ENCODE peak calls at places on chromosome 10, in eight cellular contexts. B, I, L, X, J, Z, O and P are unnamed samples.
A peak's percentile ranks its signal among the peaks of the same experiment; 100 is the strongest.

GRCh38 chr10:128631801-128632241 is 505.6 kb upstream of the MKI67 start:
- DNase-seq in B (peak; percentile 51), I (no peak), L (peak; percentile 29), X (peak; percentile 9), J (peak; percentile 57), Z (no peak), O (no peak), P (no peak)

GRCh38 chr10:121268363-121268762 is 329.9 kb downstream of the FGFR2 start:
- DNase-seq in B (no peak), I (no peak), L (no peak), X (no peak), J (no peak), Z (no peak), O (no peak), P (no peak)

GRCh38 chr10:17290226-17290625 is 62.2 kb downstream of the VIM start:
- DNase-seq in B (peak; percentile 41), I (no peak), L (no peak), X (peak; percentile 21), J (peak; percentile 43), Z (peak; percentile 63), O (no peak), P (no peak)

GRCh38 chr10:101561068-101561915 is 26.8 kb downstream of the POLL start:
- DNase-seq in B (no peak), I (no peak), L (no peak), X (no peak), J (no peak), Z (no peak), O (no peak), P (peak; percentile 24)

GRCh38 chr10:83991986-83992753 is 147.1 kb upstream of the GHITM start:
- DNase-seq in B (peak; percentile 78), I (no peak), L (peak; percentile 26), X (peak; percentile 2), J (peak; percentile 23), Z (no peak), O (no peak), P (no peak)

GRCh38 chr10:111999915-112000302 is 183.7 kb downstream of the GPAM start:
- DNase-seq in B (no peak), I (no peak), L (no peak), X (no peak), J (no peak), Z (no peak), O (no peak), P (no peak)

GRCh38 chr10:98323221-98324164 is 55.5 kb upstream of the LOXL4 start:
- DNase-seq in B (no peak), I (peak; percentile 83), L (no peak), X (peak; percentile 96), J (peak; percentile 98), Z (peak; percentile 94), O (no peak), P (no peak)

GRCh38 chr10:100696477-100696901 is 48.9 kb upstream of the PAX2 start:
- DNase-seq in B (no peak), I (no peak), L (no peak), X (no peak), J (no peak), Z (no peak), O (peak; percentile 26), P (no peak)

GRCh38 chr10:64345856-64346255 is 824.7 kb downstream of the REEP3 start:
- DNase-seq in B (no peak), I (no peak), L (no peak), X (no peak), J (no peak), Z (no peak), O (no peak), P (no peak)

GRCh38 chr10:42981358-42982236 is 95.3 kb upstream of the RET start:
- DNase-seq in B (no peak), I (peak; percentile 43), L (no peak), X (no peak), J (no peak), Z (no peak), O (no peak), P (peak; percentile 43)

GRCh38 chr10:103799341-103799740 is 56.0 kb downstream of the SH3PXD2A start:
- DNase-seq in B (no peak), I (no peak), L (no peak), X (no peak), J (no peak), Z (no peak), O (no peak), P (no peak)

GRCh38 chr10:103547391-103547946 is 54.0 kb downstream of the NEURL1 start:
- DNase-seq in B (no peak), I (no peak), L (no peak), X (no peak), J (no peak), Z (no peak), O (no peak), P (no peak)

GRCh38 chr10:28147706-28148105 is 148.8 kb upstream of the ODAD2 start:
- DNase-seq in B (peak; percentile 64), I (no peak), L (no peak), X (no peak), J (no peak), Z (no peak), O (no peak), P (no peak)

GRCh38 chr10:12431453-12432101 is 82.2 kb downstream of the CAMK1D start:
- DNase-seq in B (peak; percentile 34), I (no peak), L (no peak), X (no peak), J (no peak), Z (no peak), O (no peak), P (no peak)

GRCh38 chr10:24444337-24444736 is 235.4 kb downstream of the KIAA1217 start:
- DNase-seq in B (no peak), I (no peak), L (no peak), X (peak; percentile 93), J (peak; percentile 91), Z (peak; percentile 87), O (no peak), P (no peak)

GRCh38 chr10:132618158-132618924 is 80.8 kb downstream of the INPP5A start:
- DNase-seq in B (no peak), I (no peak), L (no peak), X (peak; percentile 24), J (no peak), Z (no peak), O (no peak), P (no peak)

GRCh38 chr10:99172130-99172738 is 63.4 kb downstream of the HPSE2 start:
- DNase-seq in B (peak; percentile 73), I (no peak), L (peak; percentile 43), X (peak; percentile 2), J (peak; percentile 85), Z (peak; percentile 64), O (peak; percentile 49), P (no peak)

GRCh38 chr10:52879651-52880050 is 107.1 kb upstream of the MBL2 start:
- DNase-seq in B (no peak), I (no peak), L (no peak), X (no peak), J (no peak), Z (peak; percentile 67), O (no peak), P (no peak)

GRCh38 chr10:111600772-111601171 is 523.9 kb downstream of the ADRA2A start:
- DNase-seq in B (peak; percentile 18), I (no peak), L (no peak), X (no peak), J (no peak), Z (no peak), O (no peak), P (no peak)

DNA sequence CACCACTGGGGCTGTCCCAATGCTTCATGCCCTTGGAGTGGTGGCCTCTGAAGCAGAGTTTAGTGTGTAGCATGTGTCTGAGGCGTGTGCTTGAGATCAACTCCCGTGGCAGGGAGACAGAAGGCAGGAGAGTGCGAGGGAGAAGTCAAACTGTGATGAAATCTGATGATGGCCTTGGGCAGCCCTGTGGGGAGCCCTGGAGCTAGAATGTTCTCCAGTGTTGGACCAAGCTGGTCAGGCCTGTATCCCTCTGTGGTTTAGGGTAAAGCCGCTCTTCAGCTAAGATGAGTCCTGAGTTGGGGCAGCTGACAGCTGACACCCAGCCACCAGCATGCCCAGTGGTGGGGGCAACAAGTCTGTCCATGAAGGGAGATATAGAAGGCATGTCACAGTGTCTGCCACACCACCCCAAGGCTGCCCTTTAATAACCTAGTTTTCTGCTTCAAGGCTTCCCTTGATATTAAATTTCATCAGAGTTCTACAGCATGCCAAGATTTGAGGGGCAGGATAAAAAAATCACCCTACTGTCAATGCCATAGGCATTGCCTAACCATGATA is 170.4 kb upstream of the SVIL start:
- DNase-seq in B (no peak), I (no peak), L (no peak), X (no peak), J (no peak), Z (no peak), O (no peak), P (no peak)
- H3K4me1 ChIP-seq in B (no peaks in the 10 kb centered on the region), I (peaks cover 18% of the 10 kb centered on the region), L (no peaks in the 10 kb centered on the region), X (peaks cover 34% of the 10 kb centered on the region), J (peaks cover 53% of the 10 kb centered on the region), Z (peaks cover 50% of the 10 kb centered on the region), O (peaks cover 55% of the 10 kb centered on the region), P (no peaks in the 10 kb centered on the region)

GRCh38 chr10:94088926-94089381 is 95.2 kb downstream of the PLCE1 start:
- DNase-seq in B (peak; percentile 42), I (no peak), L (no peak), X (peak; percentile 61), J (peak; percentile 46), Z (peak; percentile 15), O (no peak), P (no peak)
- H3K4me3 ChIP-seq in B (no peak overlapping the region), I (peak overlapping the region; percentile 13), L (no peak overlapping the region), X (peak overlapping the region; percentile 32), J (peak overlapping the region; percentile 4), Z (no peak overlapping the region), O (no peak overlapping the region), P (no peak overlapping the region)

GRCh38 chr10:70853031-70853430 is 35.3 kb downstream of the PCBD1 start:
- DNase-seq in B (no peak), I (no peak), L (no peak), X (no peak), J (no peak), Z (no peak), O (no peak), P (no peak)
- H3K4me1 ChIP-seq in B (no peaks in the 10 kb centered on the region), I (peaks cover 6% of the 10 kb centered on the region), L (no peaks in the 10 kb centered on the region), X (peaks cover 5% of the 10 kb centered on the region), J (peaks cover 20% of the 10 kb centered on the region), Z (peaks cover 21% of the 10 kb centered on the region), O (peaks cover 16% of the 10 kb centered on the region), P (no peaks in the 10 kb centered on the region)

GRCh38 chr10:115558252-115558651 is 465.1 kb downstream of the ATRNL1 start:
- DNase-seq in B (peak; percentile 30), I (no peak), L (no peak), X (no peak), J (no peak), Z (no peak), O (no peak), P (no peak)

GRCh38 chr10:115555887-115556402 is 462.8 kb downstream of the ATRNL1 start:
- DNase-seq in B (no peak), I (no peak), L (no peak), X (no peak), J (no peak), Z (no peak), O (no peak), P (no peak)
- H3K4me3 ChIP-seq in B (no peak overlapping the region), I (no peak overlapping the region), L (no peak overlapping the region), X (no peak overlapping the region), J (no peak overlapping the region), Z (no peak overlapping the region), O (no peak overlapping the region), P (no peak overlapping the region)

DNA sequence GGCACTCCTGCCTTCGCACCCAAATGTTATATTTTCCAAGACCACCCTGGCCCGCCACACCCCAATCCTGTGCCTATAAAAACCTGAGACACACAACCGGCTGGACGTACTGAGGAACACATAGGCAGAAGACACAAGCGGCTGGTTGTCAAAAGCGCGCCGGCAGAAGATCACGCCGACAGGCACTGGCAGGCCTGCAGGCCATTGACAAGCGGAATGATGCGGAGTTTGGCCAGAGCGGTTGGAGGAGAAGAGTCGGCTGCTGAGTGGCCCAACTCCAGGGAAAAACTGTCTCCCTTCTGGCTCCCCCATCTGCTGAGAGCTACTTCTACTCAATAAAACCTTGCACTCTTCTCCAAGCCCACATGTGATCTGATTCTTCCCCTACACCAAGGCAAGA is 39.7 kb upstream of the SAMD8 start:
- DNase-seq in B (no peak), I (no peak), L (no peak), X (no peak), J (no peak), Z (no peak), O (no peak), P (no peak)
- H3K4me1 ChIP-seq in B (peaks cover 5% of the 10 kb centered on the region), I (no peaks in the 10 kb centered on the region), L (peaks cover 8% of the 10 kb centered on the region), X (no peaks in the 10 kb centered on the region), J (no peaks in the 10 kb centered on the region), Z (no peaks in the 10 kb centered on the region), O (no peaks in the 10 kb centered on the region), P (no peaks in the 10 kb centered on the region)